ENCODE peak calls at places on chromosomes 5 and 9, in four cellular contexts. One of them, this sample, is unnamed.

GRCh38 chr9:16726718-16727451 is 143.6 kb downstream of the BNC2 start:
- DNase-seq in GM23248: peak; percentile 93
- DNase-seq in neural progenitor cell: peak; percentile 91
- DNase-seq in H9: peak; percentile 72
- DNase-seq in this sample: peak; percentile 65

GRCh38 chr5:75612211-75612579 is 942 bp downstream of the ANKDD1B start:
- DNase-seq in neural progenitor cell: peak; percentile 11
- DNase-seq in H9: peak; percentile 72
- DNase-seq in GM23248: no peak
- DNase-seq in this sample: no peak

GRCh38 chr5:54311178-54311811 is 922 bp upstream of the ARL15 start:
- DNase-seq in H9: no peak
- DNase-seq in neural progenitor cell: no peak
- DNase-seq in GM23248: peak; percentile 52
- DNase-seq in this sample: peak; percentile 39

GRCh38 chr9:70600479-70600878 is 186.0 kb upstream of the KLF9 start:
- DNase-seq in neural progenitor cell: no peak
- DNase-seq in GM23248: peak; percentile 82
- DNase-seq in H9: no peak
- DNase-seq in this sample: no peak

GRCh38 chr5:79495311-79495710 is 18.6 kb downstream of the HOMER1 start:
- DNase-seq in GM23248: peak; percentile 8
- DNase-seq in neural progenitor cell: no peak
- DNase-seq in H9: no peak
- DNase-seq in this sample: peak; percentile 93

GRCh38 chr5:38557309-38557710 is 864 bp upstream of the LIFR start:
- DNase-seq in H9: no peak
- DNase-seq in GM23248: no peak
- DNase-seq in neural progenitor cell: no peak
- DNase-seq in this sample: no peak

GRCh38 chr5:148085934-148086333 is 22.2 kb downstream of the SPINK5 start:
- DNase-seq in H9: no peak
- DNase-seq in GM23248: peak; percentile 7
- DNase-seq in neural progenitor cell: no peak
- DNase-seq in this sample: no peak

GRCh38 chr9:111037744-111038335 is 430 bp downstream of the LPAR1 start:
- DNase-seq in GM23248: peak; percentile 71
- DNase-seq in neural progenitor cell: peak; percentile 92
- DNase-seq in H9: peak; percentile 62
- DNase-seq in this sample: no peak

GRCh38 chr9:33894316-33894715 is 77.4 kb downstream of the UBE2R2 start:
- DNase-seq in H9: no peak
- DNase-seq in neural progenitor cell: no peak
- DNase-seq in GM23248: no peak
- DNase-seq in this sample: no peak
- H4K20me1 ChIP-seq in H9: no peaks in the 10 kb centered on the region
- H4K20me1 ChIP-seq in neural progenitor cell: peaks cover 35% of the 10 kb centered on the region
- H4K20me1 ChIP-seq in GM23248: peaks cover 20% of the 10 kb centered on the region
- H4K20me1 ChIP-seq in this sample: peaks cover 19% of the 10 kb centered on the region

GRCh38 chr9:133950916-133951231 is 41.2 kb downstream of the VAV2 start:
- DNase-seq in H9: no peak
- DNase-seq in neural progenitor cell: no peak
- DNase-seq in GM23248: no peak
- DNase-seq in this sample: no peak
- H4K20me1 ChIP-seq in H9: peaks cover 4% of the 10 kb centered on the region
- H4K20me1 ChIP-seq in neural progenitor cell: peaks cover 83% of the 10 kb centered on the region
- H4K20me1 ChIP-seq in GM23248: no peaks in the 10 kb centered on the region
- H4K20me1 ChIP-seq in this sample: peaks cover 51% of the 10 kb centered on the region

GRCh38 chr5:150399158-150400019 is 13.3 kb downstream of the CD74 start:
- DNase-seq in GM23248: no peak
- DNase-seq in H9: no peak
- DNase-seq in neural progenitor cell: no peak
- DNase-seq in this sample: no peak

GRCh38 chr5:150401376-150402201 is 11.1 kb downstream of the CD74 start:
- DNase-seq in GM23248: no peak
- DNase-seq in neural progenitor cell: no peak
- DNase-seq in H9: no peak
- DNase-seq in this sample: no peak

GRCh38 chr5:150400020-150400326 is 12.7 kb downstream of the CD74 start:
- DNase-seq in H9: no peak
- DNase-seq in neural progenitor cell: no peak
- DNase-seq in GM23248: no peak
- DNase-seq in this sample: no peak

GRCh38 chr5:150401076-150401375 is 11.7 kb downstream of the CD74 start:
- DNase-seq in H9: no peak
- DNase-seq in neural progenitor cell: no peak
- DNase-seq in GM23248: no peak
- DNase-seq in this sample: no peak

GRCh38 chr5:150400327-150401075 is 12.2 kb downstream of the CD74 start:
- DNase-seq in GM23248: no peak
- DNase-seq in H9: no peak
- DNase-seq in neural progenitor cell: no peak
- DNase-seq in this sample: no peak
- H4K20me1 ChIP-seq in GM23248: no peaks in the 10 kb centered on the region
- H4K20me1 ChIP-seq in H9: peaks cover 2% of the 10 kb centered on the region
- H4K20me1 ChIP-seq in neural progenitor cell: no peaks in the 10 kb centered on the region
- H4K20me1 ChIP-seq in this sample: no peaks in the 10 kb centered on the region

GRCh38 chr5:14226992-14227391 is 83.8 kb downstream of the TRIO start:
- DNase-seq in neural progenitor cell: no peak
- DNase-seq in GM23248: no peak
- DNase-seq in H9: no peak
- DNase-seq in this sample: peak; percentile 86
- H4K20me1 ChIP-seq in neural progenitor cell: peaks cover 91% of the 10 kb centered on the region
- H4K20me1 ChIP-seq in GM23248: peaks cover 40% of the 10 kb centered on the region
- H4K20me1 ChIP-seq in H9: no peaks in the 10 kb centered on the region
- H4K20me1 ChIP-seq in this sample: peaks cover 12% of the 10 kb centered on the region

GRCh38 chr9:137619240-137620090 is 660 bp downstream of the EHMT1 start:
- DNase-seq in neural progenitor cell: peak; percentile 74
- DNase-seq in H9: no peak
- DNase-seq in GM23248: peak; percentile 76
- DNase-seq in this sample: peak; percentile 53
- H4K20me1 ChIP-seq in neural progenitor cell: peaks cover 50% of the 10 kb centered on the region
- H4K20me1 ChIP-seq in H9: no peaks in the 10 kb centered on the region
- H4K20me1 ChIP-seq in GM23248: peaks cover 3% of the 10 kb centered on the region
- H4K20me1 ChIP-seq in this sample: peaks cover 30% of the 10 kb centered on the region

DNA sequence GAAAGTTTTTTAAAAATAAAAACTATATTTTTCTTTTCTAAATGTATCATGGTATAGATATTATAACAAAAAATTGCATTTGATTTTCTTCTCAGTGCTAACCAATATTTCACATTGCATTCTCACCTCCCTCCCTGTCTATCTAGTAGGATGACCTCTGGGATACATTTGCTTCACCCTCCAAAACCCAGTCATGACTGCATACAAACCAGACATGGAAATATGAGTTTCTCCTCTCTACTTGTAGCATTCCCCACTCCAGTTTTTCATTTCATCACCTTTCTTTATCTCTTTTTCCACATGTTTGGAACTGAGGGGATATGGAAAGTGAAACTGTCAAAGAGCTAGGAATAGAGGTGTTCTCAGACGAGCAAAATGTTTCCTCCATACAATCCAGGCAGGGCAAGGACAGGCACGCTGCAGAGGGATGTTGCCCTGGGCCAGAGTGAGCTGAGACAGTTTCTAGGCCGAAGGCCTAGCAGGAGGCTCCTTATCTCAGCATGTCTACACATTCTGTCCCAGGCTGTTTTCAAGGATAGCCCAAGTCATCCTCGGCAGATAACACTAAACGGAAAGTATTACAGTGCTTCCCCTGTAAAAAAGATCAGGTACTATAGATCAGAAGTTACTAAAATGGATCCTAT is 46.7 kb downstream of the MEF2C start:
- DNase-seq in neural progenitor cell: no peak
- DNase-seq in GM23248: no peak
- DNase-seq in H9: no peak
- DNase-seq in this sample: no peak
- H4K20me1 ChIP-seq in neural progenitor cell: no peaks in the 10 kb centered on the region
- H4K20me1 ChIP-seq in GM23248: no peaks in the 10 kb centered on the region
- H4K20me1 ChIP-seq in H9: no peaks in the 10 kb centered on the region
- H4K20me1 ChIP-seq in this sample: no peaks in the 10 kb centered on the region

This sample was measured in PC-9.